ENCODE peak calls at places on chromosomes 2 and 18, in four cellular contexts. One of them, this sample, is unnamed. For H3K4me1, the result is how much of the 10 kb centered on the place peaks cover.

GRCh38 chr2:221844966-221845365 is 272.9 kb upstream of the EPHA4 start:
- DNase-seq in H9: no peak
- DNase-seq in IMR-90: no peak
- DNase-seq in H1: no peak
- DNase-seq in this sample: no peak

GRCh38 chr2:173669888-173670287 is 295.3 kb downstream of the SP3 start:
- DNase-seq in H9: no peak
- DNase-seq in H1: no peak
- DNase-seq in IMR-90: no peak
- DNase-seq in this sample: no peak

GRCh38 chr2:1973636-1974035 is 229.3 kb upstream of the PXDN start:
- DNase-seq in H1: no peak
- DNase-seq in H9: no peak
- DNase-seq in IMR-90: no peak
- DNase-seq in this sample: peak

GRCh38 chr18:44514766-44515165 is 165.9 kb upstream of the SETBP1 start:
- DNase-seq in H1: no peak
- DNase-seq in H9: no peak
- DNase-seq in IMR-90: no peak
- DNase-seq in this sample: no peak

GRCh38 chr18:61554117-61554776 is 221.0 kb downstream of the CDH20 start:
- DNase-seq in H1: no peak
- DNase-seq in H9: no peak
- DNase-seq in IMR-90: no peak
- DNase-seq in this sample: no peak

GRCh38 chr2:15895615-15896500 is 44.5 kb upstream of the MYCN start:
- DNase-seq in H9: no peak
- DNase-seq in IMR-90: no peak
- DNase-seq in H1: no peak
- DNase-seq in this sample: no peak

GRCh38 chr2:25570161-25570840 is 103.1 kb downstream of the DTNB start:
- DNase-seq in IMR-90: peak
- DNase-seq in H9: no peak
- DNase-seq in H1: no peak
- DNase-seq in this sample: no peak

GRCh38 chr2:109134741-109135571 is 6.0 kb downstream of the SH3RF3 start:
- DNase-seq in IMR-90: no peak
- DNase-seq in H1: peak
- DNase-seq in H9: no peak
- DNase-seq in this sample: peak

GRCh38 chr2:205288681-205289080 is 393.6 kb upstream of the NRP2 start:
- DNase-seq in H1: no peak
- DNase-seq in H9: no peak
- DNase-seq in IMR-90: no peak
- DNase-seq in this sample: no peak

GRCh38 chr2:127707890-127708648 is 6.8 kb downstream of the SFT2D3 start:
- DNase-seq in IMR-90: no peak
- DNase-seq in H9: no peak
- DNase-seq in H1: no peak
- DNase-seq in this sample: no peak

GRCh38 chr2:80169811-80170594 is 134.5 kb downstream of the LRRTM1 start:
- DNase-seq in H1: no peak
- DNase-seq in H9: no peak
- DNase-seq in IMR-90: no peak
- DNase-seq in this sample: no peak

GRCh38 chr2:43569921-43570320 is 25.9 kb downstream of the THADA start:
- DNase-seq in H9: no peak
- DNase-seq in IMR-90: no peak
- DNase-seq in H1: no peak
- DNase-seq in this sample: no peak

GRCh38 chr2:232854082-232854481 is 16.0 kb upstream of the SNORC start:
- DNase-seq in H1: no peak
- DNase-seq in H9: no peak
- DNase-seq in IMR-90: peak
- DNase-seq in this sample: no peak

GRCh38 chr2:138767101-138767500 is 13.1 kb downstream of the NXPH2 start:
- DNase-seq in IMR-90: no peak
- DNase-seq in H1: no peak
- DNase-seq in H9: no peak
- DNase-seq in this sample: no peak

GRCh38 chr2:72694715-72695496 is 130.9 kb downstream of the EXOC6B start:
- DNase-seq in IMR-90: peak
- DNase-seq in H9: no peak
- DNase-seq in H1: no peak
- DNase-seq in this sample: peak

GRCh38 chr2:188619146-188619545 is 327.5 kb downstream of the GULP1 start:
- DNase-seq in H1: no peak
- DNase-seq in IMR-90: no peak
- DNase-seq in H9: no peak
- DNase-seq in this sample: no peak

GRCh38 chr2:238600506-238601432 is 174.0 kb downstream of the ASB1 start:
- DNase-seq in H1: no peak
- DNase-seq in IMR-90: no peak
- DNase-seq in H9: no peak
- DNase-seq in this sample: no peak

GRCh38 chr18:24446953-24447537 is 13.4 kb upstream of the HRH4 start:
- DNase-seq in H9: no peak
- DNase-seq in IMR-90: no peak
- DNase-seq in H1: no peak
- DNase-seq in this sample: no peak

GRCh38 chr2:105812180-105813044 is 67.7 kb downstream of the NCK2 start:
- DNase-seq in IMR-90: peak
- DNase-seq in H9: no peak
- DNase-seq in H1: peak
- DNase-seq in this sample: no peak

GRCh38 chr2:57899898-57900297 is 146.7 kb upstream of the VRK2 start:
- DNase-seq in H1: no peak
- DNase-seq in IMR-90: no peak
- DNase-seq in H9: no peak
- DNase-seq in this sample: no peak

GRCh38 chr2:138652378-138652777 is 127.8 kb downstream of the NXPH2 start:
- DNase-seq in H1: no peak
- DNase-seq in IMR-90: no peak
- DNase-seq in H9: no peak
- DNase-seq in this sample: no peak

GRCh38 chr2:218981390-218982311 is 3.3 kb downstream of the FEV start:
- DNase-seq in H9: peak
- DNase-seq in H1: peak
- DNase-seq in IMR-90: peak
- DNase-seq in this sample: peak

GRCh38 chr2:26580751-26581150 is 60.4 kb downstream of the CIB4 start:
- DNase-seq in IMR-90: no peak
- DNase-seq in H1: no peak
- DNase-seq in H9: peak
- DNase-seq in this sample: no peak

GRCh38 chr2:207754498-207755383 is 15.0 kb downstream of the FZD5 start:
- DNase-seq in IMR-90: no peak
- DNase-seq in H9: no peak
- DNase-seq in H1: no peak
- DNase-seq in this sample: no peak

GRCh38 chr2:96106991-96107882 is 9.1 kb downstream of the ADRA2B start:
- DNase-seq in H1: no peak
- DNase-seq in IMR-90: no peak
- DNase-seq in H9: no peak
- DNase-seq in this sample: no peak
- H2BK5ac ChIP-seq in H1: peak
- H2BK5ac ChIP-seq in IMR-90: no peak
- H2BK5ac ChIP-seq in H9: no peak
- H2BK5ac ChIP-seq in this sample: no peak

DNA sequence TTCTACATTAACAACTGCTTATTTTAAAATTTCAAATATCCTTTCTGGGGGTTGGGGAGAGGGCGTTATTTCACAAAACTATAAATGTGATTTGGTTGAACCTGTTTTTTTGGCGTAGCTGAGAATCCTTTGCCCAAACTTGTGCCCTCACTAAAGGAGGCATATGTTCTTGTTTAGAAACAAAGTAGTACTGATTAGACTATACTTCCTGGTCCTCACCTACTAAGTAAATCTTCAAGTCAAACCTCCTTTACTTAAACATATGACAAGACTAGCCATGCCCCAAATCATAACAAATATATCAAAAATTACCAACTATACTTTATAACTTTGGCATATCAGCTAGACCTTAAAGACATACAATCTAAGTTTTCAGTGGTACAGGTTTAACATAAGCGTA is 5.8 kb downstream of the EIF2AK3 start:
- DNase-seq in IMR-90: no peak
- DNase-seq in H1: no peak
- DNase-seq in H9: no peak
- DNase-seq in this sample: no peak
- H3K4me1 ChIP-seq in IMR-90: under half
- H3K4me1 ChIP-seq in H1: under half
- H3K4me1 ChIP-seq in H9: under half
- H3K4me1 ChIP-seq in this sample: under half

GRCh38 chr2:63372549-63372948 is 215.7 kb downstream of the WDPCP start:
- DNase-seq in IMR-90: no peak
- DNase-seq in H9: no peak
- DNase-seq in H1: no peak
- DNase-seq in this sample: no peak

GRCh38 chr2:63364866-63365265 is 223.4 kb downstream of the WDPCP start:
- DNase-seq in H1: no peak
- DNase-seq in IMR-90: no peak
- DNase-seq in H9: no peak
- DNase-seq in this sample: no peak

GRCh38 chr2:63374341-63374740 is 213.9 kb downstream of the WDPCP start:
- DNase-seq in H9: no peak
- DNase-seq in IMR-90: no peak
- DNase-seq in H1: no peak
- DNase-seq in this sample: no peak

DNA sequence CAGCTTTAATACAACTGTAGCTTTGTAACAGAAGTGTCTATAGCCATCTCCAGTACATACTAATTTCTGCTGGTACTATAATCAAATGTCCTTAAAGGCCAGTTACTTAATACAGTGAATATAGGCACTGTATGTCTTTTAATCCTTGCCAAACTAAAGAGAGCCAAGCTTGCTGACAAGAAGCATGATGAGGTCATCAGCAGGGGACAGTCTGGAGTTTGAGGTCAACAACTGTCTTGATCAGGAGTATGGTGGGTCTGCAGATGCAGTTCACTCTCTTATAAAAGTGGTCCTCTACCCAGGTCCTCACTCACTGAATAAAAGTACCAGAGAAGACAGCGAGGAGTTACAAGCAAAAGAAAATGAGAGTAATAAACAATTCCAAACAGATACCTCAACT is 219.1 kb downstream of the WDPCP start:
- DNase-seq in IMR-90: no peak
- DNase-seq in H9: no peak
- DNase-seq in H1: no peak
- DNase-seq in this sample: no peak
- H3K56ac ChIP-seq in IMR-90: no peak
- H3K56ac ChIP-seq in H9: no peak
- H3K56ac ChIP-seq in H1: no peak
- H3K56ac ChIP-seq in this sample: no peak

GRCh38 chr2:74715071-74715791 is 61.2 kb downstream of the SEMA4F start:
- DNase-seq in IMR-90: peak
- DNase-seq in H1: peak
- DNase-seq in H9: peak
- DNase-seq in this sample: peak
- H2BK5ac ChIP-seq in IMR-90: peak
- H2BK5ac ChIP-seq in H1: no peak
- H2BK5ac ChIP-seq in H9: no peak
- H2BK5ac ChIP-seq in this sample: no peak

DNA sequence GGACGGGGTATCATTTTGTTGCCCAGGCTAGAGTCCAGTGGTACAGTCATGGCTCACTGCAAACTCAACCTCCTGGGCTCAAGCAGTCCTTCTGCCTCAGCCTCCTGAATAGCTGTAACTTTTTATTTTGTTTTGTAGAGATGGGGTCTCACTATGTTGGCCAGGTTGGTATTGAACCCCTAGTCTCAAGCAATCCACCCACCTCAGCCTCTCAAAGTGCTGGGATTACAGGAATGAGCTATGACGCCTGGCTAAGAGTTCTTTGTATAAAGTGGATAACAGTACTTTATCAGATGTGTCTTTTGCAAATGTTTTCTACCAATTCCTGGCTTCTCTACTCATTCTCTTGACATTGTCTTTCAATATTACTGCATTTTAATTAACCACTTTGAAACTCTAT is 17.1 kb upstream of the NT5DC4 start:
- DNase-seq in H9: no peak
- DNase-seq in IMR-90: no peak
- DNase-seq in H1: no peak
- DNase-seq in this sample: no peak
- H3K4me1 ChIP-seq in H9: under half
- H3K4me1 ChIP-seq in IMR-90: under half
- H3K4me1 ChIP-seq in H1: under half
- H3K4me1 ChIP-seq in this sample: under half

GRCh38 chr18:59866551-59866950 is 33.2 kb upstream of the PMAIP1 start:
- DNase-seq in H1: no peak
- DNase-seq in H9: no peak
- DNase-seq in IMR-90: no peak
- DNase-seq in this sample: no peak
- H3K56ac ChIP-seq in H1: no peak
- H3K56ac ChIP-seq in H9: no peak
- H3K56ac ChIP-seq in IMR-90: no peak
- H3K56ac ChIP-seq in this sample: no peak

GRCh38 chr2:220574038-220574437 is 946.6 kb downstream of the SLC4A3 start:
- DNase-seq in H1: no peak
- DNase-seq in IMR-90: no peak
- DNase-seq in H9: no peak
- DNase-seq in this sample: no peak
- H2BK5ac ChIP-seq in H1: no peak
- H2BK5ac ChIP-seq in IMR-90: no peak
- H2BK5ac ChIP-seq in H9: no peak
- H2BK5ac ChIP-seq in this sample: no peak

GRCh38 chr2:65204461-65205230 is 23.0 kb upstream of the ACTR2 start:
- DNase-seq in IMR-90: no peak
- DNase-seq in H9: no peak
- DNase-seq in H1: no peak
- DNase-seq in this sample: no peak
- H3K4me1 ChIP-seq in IMR-90: under half
- H3K4me1 ChIP-seq in H9: under half
- H3K4me1 ChIP-seq in H1: under half
- H3K4me1 ChIP-seq in this sample: under half

GRCh38 chr2:234076451-234076850 is 25.9 kb downstream of the SPP2 start:
- DNase-seq in IMR-90: no peak
- DNase-seq in H1: no peak
- DNase-seq in H9: no peak
- DNase-seq in this sample: no peak
- H3K56ac ChIP-seq in IMR-90: no peak
- H3K56ac ChIP-seq in H1: no peak
- H3K56ac ChIP-seq in H9: no peak
- H3K56ac ChIP-seq in this sample: no peak